ENCODE peak calls at places on chromosomes 13 and 19, in six cellular contexts. L, S, U, W, T and A are unnamed samples.

GRCh38 chr13:61255035-61255796 is 160.4 kb downstream of the PCDH20 start:
- DNase-seq in L (peak; percentile 3), W (no peak), S (no peak), U (no peak), T (no peak), A (no peak)

GRCh38 chr19:48718711-48719231 is 754 bp downstream of the MAMSTR start:
- DNase-seq in S (no peak), T (no peak), W (no peak), L (no peak), U (no peak), A (no peak)

GRCh38 chr13:107271226-107271625 is 703.3 kb upstream of the ARGLU1 start:
- DNase-seq in U (no peak), W (no peak), T (no peak), S (no peak), L (peak; percentile 81), A (no peak)

GRCh38 chr13:113730145-113730750 is 28.8 kb upstream of the TMEM255B start:
- DNase-seq in L (no peak), W (no peak), U (peak; percentile 9), S (no peak), T (peak; percentile 35), A (no peak)

GRCh38 chr13:43136940-43137574 is 113.7 kb downstream of the DNAJC15 start:
- DNase-seq in S (no peak), L (peak; percentile 15), U (no peak), T (no peak), W (no peak), A (no peak)

GRCh38 chr19:5627395-5627904 is 4.6 kb downstream of the SAFB start:
- DNase-seq in U (peak; percentile 30), S (peak; percentile 56), T (peak; percentile 75), L (no peak), W (peak; percentile 70), A (no peak)

GRCh38 chr13:39370554-39370953 is 232.4 kb downstream of the LHFPL6 start:
- DNase-seq in S (no peak), L (no peak), T (peak; percentile 66), U (no peak), W (no peak), A (no peak)

GRCh38 chr13:29677627-29678026 is 82.1 kb upstream of the SLC7A1 start:
- DNase-seq in S (no peak), W (no peak), L (no peak), T (no peak), U (no peak), A (no peak)

GRCh38 chr13:99314640-99315176 is 7.5 kb upstream of the GPR183 start:
- DNase-seq in S (no peak), T (no peak), U (no peak), L (no peak), W (no peak), A (peak; percentile 47)

GRCh38 chr13:96967248-96967745 is 27.0 kb downstream of the OXGR1 start:
- DNase-seq in T (no peak), S (no peak), W (no peak), U (no peak), L (no peak), A (no peak)

GRCh38 chr13:29925457-29925856 is 75.0 kb upstream of the UBL3 start:
- DNase-seq in T (peak; percentile 71), W (no peak), L (peak; percentile 61), U (peak; percentile 96), S (peak; percentile 91), A (no peak)

GRCh38 chr13:48334534-48335127 is 31.1 kb downstream of the RB1 start:
- DNase-seq in T (no peak), U (no peak), S (no peak), W (peak; percentile 36), L (no peak), A (no peak)

GRCh38 chr13:98350746-98351330 is 173.8 kb upstream of the RNF113B start:
- DNase-seq in S (no peak), L (no peak), W (no peak), T (no peak), U (no peak), A (no peak)

GRCh38 chr19:54114340-54114826 is 1.1 kb downstream of the TFPT start:
- DNase-seq in L (peak; percentile 3), T (no peak), U (no peak), S (peak; percentile 49), W (peak; percentile 71), A (no peak)

GRCh38 chr13:113596321-113597200 is 12.0 kb downstream of the TFDP1 start:
- DNase-seq in T (no peak), S (no peak), U (no peak), W (no peak), L (no peak), A (no peak)

GRCh38 chr13:32984857-32985626 is 31.2 kb upstream of the KL start:
- DNase-seq in U (no peak), T (no peak), L (peak; percentile 56), W (no peak), S (no peak), A (no peak)

GRCh38 chr19:2494084-2494446 is 18.1 kb downstream of the GADD45B start:
- DNase-seq in U (no peak), W (no peak), S (no peak), L (no peak), T (no peak), A (no peak)

GRCh38 chr19:8515317-8515716 is 1.4 kb upstream of the ZNF414 start:
- DNase-seq in L (no peak), W (no peak), U (no peak), T (no peak), S (no peak), A (peak; percentile 46)

GRCh38 chr13:102400619-102401125 is 1.2 kb downstream of the FGF14 start:
- DNase-seq in T (peak; percentile 45), W (no peak), L (peak; percentile 11), U (peak; percentile 35), S (peak; percentile 29), A (no peak)

GRCh38 chr13:113668491-113668971 is 1.5 kb downstream of the GRK1 start:
- DNase-seq in S (no peak), L (no peak), T (peak; percentile 38), U (peak; percentile 5), W (no peak), A (no peak)

GRCh38 chr19:38317104-38317612 is 1.4 kb upstream of the YIF1B start:
- DNase-seq in T (no peak), W (no peak), S (no peak), L (no peak), U (no peak), A (no peak)

GRCh38 chr13:110475550-110476219 is 85.8 kb downstream of the RAB20 start:
- DNase-seq in T (no peak), L (no peak), S (no peak), W (no peak), U (no peak), A (no peak)

GRCh38 chr19:48490980-48491792 is 20.4 kb downstream of the LMTK3 start:
- DNase-seq in T (peak; percentile 56), U (peak; percentile 44), W (peak; percentile 97), S (no peak), L (no peak), A (no peak)

GRCh38 chr13:99528547-99528946 is 27.3 kb downstream of the TM9SF2 start:
- DNase-seq in S (no peak), T (no peak), U (no peak), L (peak; percentile 43), W (peak; percentile 25), A (no peak)

GRCh38 chr13:91270031-91270430 is 77.5 kb upstream of the MIR17HG start:
- DNase-seq in W (no peak), U (no peak), L (no peak), T (no peak), S (no peak), A (no peak)

GRCh38 chr19:55579766-55580621 is 654 bp downstream of the ZNF579 start:
- DNase-seq in S (no peak), U (no peak), W (peak; percentile 73), T (peak; percentile 44), L (no peak), A (no peak)

GRCh38 chr19:37007587-37008220 is 70.5 kb upstream of the ZNF420 start:
- DNase-seq in S (peak; percentile 41), U (peak; percentile 51), L (peak; percentile 56), T (peak; percentile 89), W (no peak), A (no peak)

GRCh38 chr19:21197589-21198295 is 55.9 kb downstream of the ZNF431 start:
- DNase-seq in W (no peak), L (no peak), S (no peak), T (no peak), U (no peak), A (no peak)

GRCh38 chr19:18278521-18279265 is 2.7 kb downstream of the JUND start:
- DNase-seq in L (no peak), W (no peak), U (peak; percentile 64), S (no peak), T (no peak), A (no peak)

GRCh38 chr13:97005631-97006262 is 11.5 kb upstream of the OXGR1 start:
- DNase-seq in T (no peak), U (no peak), W (no peak), S (no peak), L (no peak), A (no peak)

GRCh38 chr19:16928916-16929315 is 40.1 kb downstream of the F2RL3 start:
- DNase-seq in U (no peak), L (no peak), S (no peak), T (no peak), W (no peak), A (no peak)

GRCh38 chr19:56681702-56682101 is 10.1 kb upstream of the ZNF835 start:
- DNase-seq in W (no peak), S (no peak), T (no peak), L (no peak), U (no peak), A (no peak)

GRCh38 chr13:57470491-57470890 is 161.1 kb upstream of the PCDH17 start:
- DNase-seq in U (no peak), T (no peak), S (no peak), L (no peak), W (no peak), A (no peak)

GRCh38 chr19:2099937-2100718 is 3.4 kb downstream of the IZUMO4 start:
- DNase-seq in T (no peak), W (no peak), U (no peak), S (no peak), L (no peak), A (no peak)